ENCODE peak calls at places on chromosomes 2 and 18, in seven cellular contexts. One of them, this sample, is unnamed.

GRCh38 chr2:48424866-48425265 is 105.1 kb upstream of the STON1 start:
- DNase-seq in adrenal gland: no peak
- DNase-seq in caudate nucleus: peak
- DNase-seq in neural crest cell: no peak
- DNase-seq in activated T-cell treated with anti-CD3 and anti-CD28 coated beads for 4 hours: no peak
- DNase-seq in GM04503: no peak
- DNase-seq in stimulated activated CD4-positive, alpha-beta T cell treated with anti-CD3 and anti-CD28 coated beads, Interleukin-1b, Interleukin-23, amount 100 ng/mL, for 1 hour: no peak
- DNase-seq in this sample: no peak

GRCh38 chr2:232292395-232293154 is 86.0 kb upstream of the ALPP start:
- DNase-seq in stimulated activated CD4-positive, alpha-beta T cell treated with anti-CD3 and anti-CD28 coated beads, Interleukin-1b, Interleukin-23, amount 100 ng/mL, for 1 hour: no peak
- DNase-seq in adrenal gland: no peak
- DNase-seq in neural crest cell: peak
- DNase-seq in activated T-cell treated with anti-CD3 and anti-CD28 coated beads for 4 hours: peak
- DNase-seq in GM04503: no peak
- DNase-seq in caudate nucleus: peak
- DNase-seq in this sample: peak

GRCh38 chr2:43455735-43456642 is 139.8 kb downstream of the THADA start:
- DNase-seq in adrenal gland: peak
- DNase-seq in GM04503: no peak
- DNase-seq in neural crest cell: no peak
- DNase-seq in caudate nucleus: no peak
- DNase-seq in activated T-cell treated with anti-CD3 and anti-CD28 coated beads for 4 hours: no peak
- DNase-seq in stimulated activated CD4-positive, alpha-beta T cell treated with anti-CD3 and anti-CD28 coated beads, Interleukin-1b, Interleukin-23, amount 100 ng/mL, for 1 hour: no peak
- DNase-seq in this sample: no peak

GRCh38 chr2:96506016-96506906 is 1.1 kb upstream of the NEURL3 start:
- DNase-seq in activated T-cell treated with anti-CD3 and anti-CD28 coated beads for 4 hours: no peak
- DNase-seq in stimulated activated CD4-positive, alpha-beta T cell treated with anti-CD3 and anti-CD28 coated beads, Interleukin-1b, Interleukin-23, amount 100 ng/mL, for 1 hour: no peak
- DNase-seq in GM04503: no peak
- DNase-seq in adrenal gland: no peak
- DNase-seq in neural crest cell: no peak
- DNase-seq in caudate nucleus: no peak
- DNase-seq in this sample: no peak

GRCh38 chr2:121285077-121285449 is at the start of gene TFCP2L1:
- DNase-seq in activated T-cell treated with anti-CD3 and anti-CD28 coated beads for 4 hours: no peak
- DNase-seq in GM04503: no peak
- DNase-seq in caudate nucleus: no peak
- DNase-seq in adrenal gland: no peak
- DNase-seq in stimulated activated CD4-positive, alpha-beta T cell treated with anti-CD3 and anti-CD28 coated beads, Interleukin-1b, Interleukin-23, amount 100 ng/mL, for 1 hour: no peak
- DNase-seq in neural crest cell: no peak
- DNase-seq in this sample: peak

GRCh38 chr2:217858519-217859466 is 144.0 kb downstream of the TNS1 start:
- DNase-seq in stimulated activated CD4-positive, alpha-beta T cell treated with anti-CD3 and anti-CD28 coated beads, Interleukin-1b, Interleukin-23, amount 100 ng/mL, for 1 hour: no peak
- DNase-seq in neural crest cell: peak
- DNase-seq in GM04503: peak
- DNase-seq in adrenal gland: peak
- DNase-seq in caudate nucleus: peak
- DNase-seq in activated T-cell treated with anti-CD3 and anti-CD28 coated beads for 4 hours: no peak
- DNase-seq in this sample: peak

GRCh38 chr2:175627405-175627804 is 374.7 kb downstream of the LNPK start:
- DNase-seq in stimulated activated CD4-positive, alpha-beta T cell treated with anti-CD3 and anti-CD28 coated beads, Interleukin-1b, Interleukin-23, amount 100 ng/mL, for 1 hour: no peak
- DNase-seq in adrenal gland: no peak
- DNase-seq in caudate nucleus: no peak
- DNase-seq in activated T-cell treated with anti-CD3 and anti-CD28 coated beads for 4 hours: no peak
- DNase-seq in GM04503: no peak
- DNase-seq in neural crest cell: no peak
- DNase-seq in this sample: no peak

GRCh38 chr2:121858847-121859246 is 103.4 kb downstream of the TSN start:
- DNase-seq in GM04503: no peak
- DNase-seq in caudate nucleus: no peak
- DNase-seq in activated T-cell treated with anti-CD3 and anti-CD28 coated beads for 4 hours: no peak
- DNase-seq in neural crest cell: no peak
- DNase-seq in adrenal gland: no peak
- DNase-seq in stimulated activated CD4-positive, alpha-beta T cell treated with anti-CD3 and anti-CD28 coated beads, Interleukin-1b, Interleukin-23, amount 100 ng/mL, for 1 hour: no peak
- DNase-seq in this sample: no peak

GRCh38 chr18:62346327-62347090 is 21.4 kb downstream of the TNFRSF11A start:
- DNase-seq in GM04503: no peak
- DNase-seq in stimulated activated CD4-positive, alpha-beta T cell treated with anti-CD3 and anti-CD28 coated beads, Interleukin-1b, Interleukin-23, amount 100 ng/mL, for 1 hour: no peak
- DNase-seq in caudate nucleus: no peak
- DNase-seq in adrenal gland: no peak
- DNase-seq in activated T-cell treated with anti-CD3 and anti-CD28 coated beads for 4 hours: no peak
- DNase-seq in neural crest cell: no peak
- DNase-seq in this sample: no peak

GRCh38 chr2:136121511-136121910 is 3.6 kb upstream of the CXCR4 start:
- DNase-seq in GM04503: no peak
- DNase-seq in caudate nucleus: peak
- DNase-seq in adrenal gland: no peak
- DNase-seq in activated T-cell treated with anti-CD3 and anti-CD28 coated beads for 4 hours: no peak
- DNase-seq in stimulated activated CD4-positive, alpha-beta T cell treated with anti-CD3 and anti-CD28 coated beads, Interleukin-1b, Interleukin-23, amount 100 ng/mL, for 1 hour: no peak
- DNase-seq in neural crest cell: no peak
- DNase-seq in this sample: no peak

GRCh38 chr2:162256621-162257020 is 13.4 kb upstream of the FAP start:
- DNase-seq in activated T-cell treated with anti-CD3 and anti-CD28 coated beads for 4 hours: no peak
- DNase-seq in caudate nucleus: no peak
- DNase-seq in GM04503: no peak
- DNase-seq in adrenal gland: no peak
- DNase-seq in stimulated activated CD4-positive, alpha-beta T cell treated with anti-CD3 and anti-CD28 coated beads, Interleukin-1b, Interleukin-23, amount 100 ng/mL, for 1 hour: no peak
- DNase-seq in neural crest cell: no peak
- DNase-seq in this sample: no peak

This sample was measured in progenitor cell of endocrine pancreas.